ENCODE peak calls at places on chromosomes 2 and 18, in nine cellular contexts. B is left ventricle myocardium inferior, P is heart right ventricle, G is astrocyte, S is ascending aorta, J is esophagus squamous epithelium, M is psoas muscle, R is stomach, H is body of pancreas. I is an unnamed sample. For H3K4me1, the result is how much of the 10 kb centered on the place peaks cover.

GRCh38 chr18:70166668-70167067 is 38.8 kb downstream of the RTTN start:
- DNase-seq in B (no peak), P (no peak), G (no peak), S (no peak), J (no peak), M (no peak), R (no peak), H (no peak), I (no peak)

GRCh38 chr2:84906900-84907714 is 1.7 kb downstream of the TMSB10 start:
- DNase-seq in B (peak), P (peak), G (peak), S (no peak), J (peak), M (peak), R (no peak), H (peak), I (peak)

GRCh38 chr2:28161466-28161865 is 231.2 kb upstream of the FOSL2 start:
- DNase-seq in B (no peak), P (no peak), G (peak), S (no peak), J (no peak), M (no peak), R (no peak), H (no peak), I (no peak)

GRCh38 chr2:219495531-219496122 is 3.1 kb upstream of the GMPPA start:
- DNase-seq in B (peak), P (peak), G (peak), S (no peak), J (no peak), M (peak), R (peak), H (peak), I (no peak)

GRCh38 chr18:68275616-68276015 is 439.3 kb downstream of the TMX3 start:
- DNase-seq in B (no peak), P (no peak), G (peak), S (no peak), J (no peak), M (no peak), R (no peak), H (no peak), I (no peak)

GRCh38 chr18:67517224-67517765 is 775 bp upstream of the DSEL start:
- DNase-seq in B (peak), P (peak), G (no peak), S (peak), J (no peak), M (peak), R (no peak), H (peak), I (peak)

GRCh38 chr18:36375118-36375517 is 77.6 kb downstream of the FHOD3 start:
- DNase-seq in B (no peak), P (no peak), G (no peak), S (no peak), J (no peak), M (no peak), R (no peak), H (no peak), I (no peak)

GRCh38 chr2:129912066-129912820 is 67.2 kb upstream of the RAB6C start:
- DNase-seq in B (no peak), P (no peak), G (no peak), S (no peak), J (no peak), M (no peak), R (peak), H (no peak), I (peak)

GRCh38 chr18:41126541-41127235 is 828.3 kb upstream of the PIK3C3 start:
- DNase-seq in B (no peak), P (no peak), G (peak), S (no peak), J (no peak), M (no peak), R (no peak), H (no peak), I (no peak)

GRCh38 chr2:227363756-227364155 is 15.3 kb downstream of the TM4SF20 start:
- DNase-seq in B (no peak), P (no peak), G (no peak), S (no peak), J (no peak), M (no peak), R (no peak), H (no peak), I (no peak)

GRCh38 chr2:187708272-187708671 is 154.0 kb upstream of the TFPI start:
- DNase-seq in B (no peak), P (no peak), G (no peak), S (no peak), J (no peak), M (no peak), R (no peak), H (no peak), I (no peak)

GRCh38 chr2:224222320-224222719 is 179.6 kb downstream of the FAM124B start:
- DNase-seq in B (no peak), P (no peak), G (no peak), S (no peak), J (no peak), M (no peak), R (no peak), H (no peak), I (no peak)

GRCh38 chr2:36287363-36288275 is 68.0 kb upstream of the CRIM1 start:
- DNase-seq in B (no peak), P (no peak), G (peak), S (no peak), J (no peak), M (no peak), R (no peak), H (no peak), I (no peak)

GRCh38 chr2:76793647-76794334 is 728.4 kb downstream of the LRRTM4 start:
- DNase-seq in B (no peak), P (no peak), G (no peak), S (no peak), J (no peak), M (no peak), R (no peak), H (no peak), I (no peak)

GRCh38 chr2:45974762-45975408 is 322.3 kb upstream of the EPAS1 start:
- DNase-seq in B (no peak), P (no peak), G (no peak), S (no peak), J (no peak), M (no peak), R (no peak), H (no peak), I (peak)

GRCh38 chr2:188726561-188727247 is 247.5 kb upstream of the COL3A1 start:
- DNase-seq in B (no peak), P (no peak), G (peak), S (no peak), J (no peak), M (no peak), R (no peak), H (no peak), I (no peak)

GRCh38 chr2:237427807-237428506 is 14.0 kb upstream of the COL6A3 start:
- DNase-seq in B (no peak), P (no peak), G (no peak), S (no peak), J (no peak), M (no peak), R (no peak), H (no peak), I (no peak)

GRCh38 chr18:5057348-5058012 is 139.6 kb downstream of the AKAIN1 start:
- DNase-seq in B (peak), P (peak), G (peak), S (no peak), J (no peak), M (peak), R (peak), H (peak), I (peak)

GRCh38 chr18:49052891-49053644 is 102.3 kb upstream of the SMAD7 start:
- DNase-seq in B (no peak), P (no peak), G (peak), S (no peak), J (no peak), M (no peak), R (no peak), H (no peak), I (no peak)

GRCh38 chr2:177714704-177715103 is 322.1 kb downstream of the AGPS start:
- DNase-seq in B (no peak), P (no peak), G (no peak), S (no peak), J (no peak), M (no peak), R (no peak), H (no peak), I (no peak)

GRCh38 chr2:206464597-206464996 is 21.3 kb downstream of the ADAM23 start:
- DNase-seq in B (no peak), P (peak), G (no peak), S (no peak), J (no peak), M (no peak), R (no peak), H (no peak), I (no peak)

GRCh38 chr2:70947556-70948184 is 12.0 kb downstream of the ATP6V1B1 start:
- DNase-seq in B (no peak), P (no peak), G (peak), S (no peak), J (no peak), M (peak), R (no peak), H (no peak), I (peak)

GRCh38 chr2:147547425-147547824 is 297.4 kb upstream of the ACVR2A start:
- DNase-seq in B (no peak), P (no peak), G (peak), S (no peak), J (no peak), M (no peak), R (no peak), H (no peak), I (no peak)

GRCh38 chr2:224449212-224450147 is 47.6 kb upstream of the FAM124B start:
- DNase-seq in B (no peak), P (no peak), G (no peak), S (no peak), J (no peak), M (no peak), R (no peak), H (peak), I (no peak)

GRCh38 chr2:96869281-96869823 is 528 bp downstream of the SEMA4C start:
- DNase-seq in B (peak), P (peak), G (peak), S (no peak), J (no peak), M (peak), R (peak), H (peak), I (peak)

GRCh38 chr2:24834733-24835395 is 41.6 kb downstream of the CENPO start:
- DNase-seq in B (no peak), P (no peak), G (no peak), S (no peak), J (no peak), M (peak), R (no peak), H (no peak), I (no peak)

GRCh38 chr2:168744844-168745243 is 57.6 kb upstream of the NOSTRIN start:
- DNase-seq in B (no peak), P (no peak), G (no peak), S (no peak), J (no peak), M (no peak), R (no peak), H (no peak), I (no peak)

GRCh38 chr2:73238149-73238548 is 4.0 kb downstream of the CCT7 start:
- DNase-seq in B (no peak), P (no peak), G (no peak), S (no peak), J (no peak), M (no peak), R (no peak), H (no peak), I (no peak)

GRCh38 chr2:185738679-185739472 is at the start of gene FSIP2:
- DNase-seq in B (peak), P (peak), G (peak), S (no peak), J (no peak), M (peak), R (peak), H (peak), I (peak)

GRCh38 chr18:48838921-48839818 is 111.6 kb downstream of the SMAD7 start:
- DNase-seq in B (no peak), P (no peak), G (peak), S (no peak), J (no peak), M (peak), R (no peak), H (no peak), I (no peak)

GRCh38 chr2:72963423-72964145 is 46.3 kb downstream of the EMX1 start:
- DNase-seq in B (no peak), P (no peak), G (no peak), S (no peak), J (no peak), M (peak), R (no peak), H (no peak), I (peak)

GRCh38 chr18:21458788-21459187 is 141.7 kb downstream of the ESCO1 start:
- DNase-seq in B (no peak), P (no peak), G (no peak), S (no peak), J (no peak), M (no peak), R (no peak), H (no peak), I (no peak)

GRCh38 chr18:50099725-50100414 is 95.1 kb downstream of the MYO5B start:
- DNase-seq in B (no peak), P (no peak), G (peak), S (no peak), J (no peak), M (no peak), R (no peak), H (no peak), I (no peak)

GRCh38 chr2:169670215-169670651 is 24.0 kb downstream of the CFAP210 start:
- DNase-seq in B (no peak), P (no peak), G (peak), S (no peak), J (no peak), M (no peak), R (no peak), H (no peak), I (no peak)

GRCh38 chr2:128292599-128293425 is 25.9 kb downstream of the HS6ST1 start:
- DNase-seq in B (no peak), P (no peak), G (no peak), S (no peak), J (no peak), M (peak), R (no peak), H (peak), I (peak)

GRCh38 chr2:202072226-202072625 is 829 bp upstream of the KIAA2012 start:
- DNase-seq in B (no peak), P (no peak), G (no peak), S (no peak), J (no peak), M (no peak), R (no peak), H (no peak), I (no peak)
- TF ChIP-seq CTCF in B (peak), P (peak), G (no peak), S (no peak), J (no peak), M (peak), R (no peak), H (no peak), I (no peak)

GRCh38 chr2:239502430-239503221 is 101.8 kb upstream of the HDAC4 start:
- DNase-seq in B (no peak), P (no peak), G (no peak), S (no peak), J (no peak), M (peak), R (no peak), H (no peak), I (no peak)
- H3K27ac ChIP-seq in B (no peak), P (no peak), G (no peak), S (no peak), J (no peak), M (no peak), R (no peak), H (no peak), I (no peak)

GRCh38 chr2:218290316-218291261 is 1.7 kb downstream of the TMBIM1 start:
- DNase-seq in B (no peak), P (no peak), G (no peak), S (no peak), J (no peak), M (no peak), R (no peak), H (no peak), I (no peak)
- H3K4me1 ChIP-seq in B (half or more), P (half or more), G (half or more), S (under half), J (half or more), M (half or more), R (half or more), H (half or more), I (half or more)

DNA sequence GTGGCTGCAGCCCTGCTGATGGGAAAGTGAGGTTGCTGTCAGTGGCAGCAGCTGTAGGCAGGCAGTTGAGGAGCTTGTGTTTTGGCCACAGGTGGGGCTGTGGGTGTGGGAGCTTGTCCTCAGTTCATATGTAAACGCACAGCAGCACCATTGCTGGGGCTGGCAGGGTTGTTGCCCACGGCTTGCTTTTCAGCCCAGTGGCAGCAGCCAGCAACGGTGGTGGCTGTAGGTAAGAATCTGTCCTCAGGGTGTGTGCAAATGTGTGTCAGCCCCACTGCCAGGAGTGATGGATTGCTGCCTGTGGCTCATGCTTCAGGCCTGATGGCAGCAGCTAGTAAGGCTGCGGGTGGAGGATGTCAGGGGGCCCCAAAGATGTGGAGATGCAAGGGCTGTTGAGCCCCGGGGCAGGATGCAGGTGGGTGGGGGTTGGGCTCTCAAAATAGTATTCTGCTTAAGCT is 141.3 kb upstream of the THUMPD2 start:
- DNase-seq in B (no peak), P (no peak), G (no peak), S (no peak), J (no peak), M (no peak), R (no peak), H (no peak), I (no peak)
- TF ChIP-seq CTCF in B (no peak), P (no peak), G (no peak), S (no peak), J (no peak), M (no peak), R (no peak), H (no peak), I (no peak)

DNA sequence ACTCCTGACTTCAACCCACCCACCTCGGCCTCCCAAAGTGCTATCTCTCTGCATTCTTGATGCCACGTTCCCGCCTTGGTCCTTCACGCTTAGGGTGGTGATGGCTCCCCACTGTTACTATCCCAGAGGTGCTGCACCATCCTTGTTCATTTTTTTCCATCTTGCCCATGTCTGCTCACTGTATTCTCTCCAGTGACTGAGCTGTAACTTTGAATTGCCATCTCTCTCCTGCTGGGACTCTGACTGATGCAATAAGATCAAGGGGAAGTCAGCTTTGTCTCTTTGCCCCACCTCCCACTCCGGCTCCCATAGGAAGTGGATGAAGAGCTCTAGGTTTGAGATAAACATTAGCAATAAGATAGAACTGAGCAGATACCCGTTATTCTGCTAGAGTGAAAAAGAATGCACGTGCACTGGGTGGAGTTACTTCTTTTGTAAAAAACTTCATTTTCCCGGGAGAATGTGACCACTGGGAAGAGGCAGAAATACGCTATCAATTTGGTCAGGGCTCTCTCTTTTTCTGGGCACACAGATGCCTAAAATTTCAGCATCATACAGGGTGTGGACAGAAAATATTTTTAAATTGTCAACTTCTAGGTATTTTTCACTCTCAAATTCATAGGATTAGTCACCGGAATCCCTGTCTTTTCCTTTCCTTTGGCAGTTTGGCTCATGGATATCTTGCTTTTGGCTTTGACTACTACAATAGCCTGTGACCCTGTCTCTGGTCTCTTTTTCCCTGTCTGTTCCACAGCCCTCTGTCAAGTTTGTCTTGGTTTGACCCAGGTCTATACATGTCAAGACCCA is 105.4 kb downstream of the POLR1A start:
- DNase-seq in B (no peak), P (no peak), G (peak), S (no peak), J (no peak), M (no peak), R (no peak), H (no peak), I (no peak)
- H3K27ac ChIP-seq in B (peak), P (peak), G (no peak), S (peak), J (peak), M (no peak), R (no peak), H (no peak), I (no peak)